ENCODE peak calls at places on chromosomes 3 and 15, in four cellular contexts. Z is ACHN, W is IMR-90, I is PC-9. J is an unnamed sample.

GRCh38 chr3:86814918-86815655 is 175.9 kb downstream of the VGLL3 start:
- DNase-seq in I (no peak), Z (no peak), W (peak), J (no peak)

GRCh38 chr15:52509500-52510244 is 19.0 kb downstream of the MYO5A start:
- DNase-seq in W (no peak), I (no peak), Z (no peak), J (no peak)

GRCh38 chr3:135078283-135078682 is 283.2 kb downstream of the EPHB1 start:
- DNase-seq in I (no peak), Z (no peak), W (no peak), J (no peak)

GRCh38 chr15:72857331-72858065 is 73.9 kb upstream of the ADPGK start:
- DNase-seq in I (no peak), Z (no peak), W (no peak), J (no peak)

GRCh38 chr15:60476713-60477112 is 2.2 kb downstream of the ICE2 start:
- DNase-seq in W (peak), Z (peak), I (no peak), J (no peak)

GRCh38 chr3:192929755-192930491 is 12.3 kb upstream of the MB21D2 start:
- DNase-seq in W (no peak), I (no peak), Z (no peak), J (no peak)

GRCh38 chr3:43455233-43455632 is 166.6 kb downstream of the ANO10 start:
- DNase-seq in Z (peak), W (peak), I (peak), J (peak)

GRCh38 chr15:59453474-59454215 is 15.7 kb downstream of the FAM81A start:
- DNase-seq in I (no peak), W (no peak), Z (no peak), J (no peak)

GRCh38 chr3:100150583-100150982 is 36.3 kb upstream of the FILIP1L start:
- DNase-seq in Z (no peak), W (no peak), I (no peak), J (no peak)

GRCh38 chr3:42572278-42572677 is 9.5 kb downstream of the SEC22C start:
- DNase-seq in I (no peak), Z (peak), W (peak), J (no peak)

GRCh38 chr3:127740136-127740915 is 67.6 kb downstream of the ABTB1 start:
- DNase-seq in Z (no peak), W (no peak), I (no peak), J (no peak)

GRCh38 chr3:155031191-155031590 is 48.9 kb upstream of the MME start:
- DNase-seq in I (no peak), W (peak), Z (no peak), J (no peak)

GRCh38 chr3:152301745-152302181 is 33.0 kb downstream of the MBNL1 start:
- DNase-seq in W (no peak), Z (no peak), I (no peak), J (no peak)

GRCh38 chr15:100341662-100342560 is at the start of gene ADAMTS17:
- DNase-seq in Z (peak), W (peak), I (peak), J (peak)

GRCh38 chr3:190516416-190516815 is 2.5 kb downstream of the IL1RAP start:
- DNase-seq in W (no peak), I (no peak), Z (no peak), J (no peak)

GRCh38 chr3:129938140-129938930 is 36.2 kb upstream of the TRH start:
- DNase-seq in I (no peak), W (no peak), Z (no peak), J (no peak)

GRCh38 chr3:38637906-38638305 is 11.6 kb downstream of the SCN5A start:
- DNase-seq in Z (no peak), I (no peak), W (no peak), J (no peak)

GRCh38 chr15:62124176-62124952 is 40.7 kb downstream of the C2CD4B start:
- DNase-seq in I (no peak), Z (no peak), W (peak), J (no peak)

GRCh38 chr15:81400640-81401236 is 26.7 kb upstream of the TMC3 start:
- DNase-seq in Z (peak), I (no peak), W (peak), J (peak)

J was measured in epithelial cell of proximal tubule.